ENCODE peak calls at places on chromosomes 4 and X, in nine cellular contexts. One of them, this sample, is unnamed.

GRCh38 chrX:16786791-16787735 is 797 bp downstream of the TXLNG start:
- DNase-seq in NK-92 treated with Interleukin-12 subunit alpha and Interleukin-12 subunit beta, amount 100 ng/mL, for 24 hours: peak; percentile 33
- DNase-seq in caudate nucleus: no peak
- DNase-seq in GM12865: peak; percentile 35
- DNase-seq in activated gamma-delta T cell: peak; percentile 38
- DNase-seq in GOT3: peak; percentile 16
- DNase-seq in activated naive CD4-positive, alpha-beta T cell: peak; percentile 5
- DNase-seq in T-cell: peak; percentile 26
- DNase-seq in CD8-positive, alpha-beta memory T cell: peak; percentile 19
- DNase-seq in this sample: no peak

GRCh38 chrX:7133036-7133412 is 14.5 kb upstream of the STS start:
- DNase-seq in GM12865: no peak
- DNase-seq in caudate nucleus: no peak
- DNase-seq in NK-92 treated with Interleukin-12 subunit alpha and Interleukin-12 subunit beta, amount 100 ng/mL, for 24 hours: no peak
- DNase-seq in activated gamma-delta T cell: no peak
- DNase-seq in activated naive CD4-positive, alpha-beta T cell: no peak
- DNase-seq in GOT3: no peak
- DNase-seq in T-cell: no peak
- DNase-seq in CD8-positive, alpha-beta memory T cell: no peak
- DNase-seq in this sample: no peak

GRCh38 chr4:139015948-139016451 is 419 bp downstream of the NOCT start:
- DNase-seq in NK-92 treated with Interleukin-12 subunit alpha and Interleukin-12 subunit beta, amount 100 ng/mL, for 24 hours: peak; percentile 58
- DNase-seq in caudate nucleus: peak; percentile 64
- DNase-seq in activated gamma-delta T cell: no peak
- DNase-seq in T-cell: peak; percentile 27
- DNase-seq in GOT3: no peak
- DNase-seq in GM12865: peak; percentile 73
- DNase-seq in CD8-positive, alpha-beta memory T cell: peak; percentile 17
- DNase-seq in activated naive CD4-positive, alpha-beta T cell: no peak
- DNase-seq in this sample: peak; percentile 13

GRCh38 chrX:44580466-44580865 is 37.8 kb upstream of the FUNDC1 start:
- DNase-seq in GM12865: no peak
- DNase-seq in CD8-positive, alpha-beta memory T cell: no peak
- DNase-seq in T-cell: no peak
- DNase-seq in activated naive CD4-positive, alpha-beta T cell: no peak
- DNase-seq in caudate nucleus: no peak
- DNase-seq in NK-92 treated with Interleukin-12 subunit alpha and Interleukin-12 subunit beta, amount 100 ng/mL, for 24 hours: no peak
- DNase-seq in GOT3: no peak
- DNase-seq in activated gamma-delta T cell: no peak
- DNase-seq in this sample: no peak

GRCh38 chr4:40283968-40284367 is 51.2 kb upstream of the CHRNA9 start:
- DNase-seq in activated naive CD4-positive, alpha-beta T cell: peak; percentile 5
- DNase-seq in CD8-positive, alpha-beta memory T cell: peak; percentile 59
- DNase-seq in GM12865: peak; percentile 46
- DNase-seq in GOT3: no peak
- DNase-seq in T-cell: peak; percentile 75
- DNase-seq in NK-92 treated with Interleukin-12 subunit alpha and Interleukin-12 subunit beta, amount 100 ng/mL, for 24 hours: no peak
- DNase-seq in caudate nucleus: no peak
- DNase-seq in activated gamma-delta T cell: no peak
- DNase-seq in this sample: no peak

GRCh38 chrX:16587776-16588175 is 62.2 kb upstream of the S100G start:
- DNase-seq in T-cell: no peak
- DNase-seq in activated naive CD4-positive, alpha-beta T cell: no peak
- DNase-seq in CD8-positive, alpha-beta memory T cell: no peak
- DNase-seq in caudate nucleus: no peak
- DNase-seq in activated gamma-delta T cell: no peak
- DNase-seq in GOT3: no peak
- DNase-seq in GM12865: no peak
- DNase-seq in NK-92 treated with Interleukin-12 subunit alpha and Interleukin-12 subunit beta, amount 100 ng/mL, for 24 hours: no peak
- DNase-seq in this sample: no peak

GRCh38 chr4:84938316-84938715 is 28.2 kb downstream of the WDFY3 start:
- DNase-seq in GM12865: no peak
- DNase-seq in CD8-positive, alpha-beta memory T cell: no peak
- DNase-seq in activated naive CD4-positive, alpha-beta T cell: no peak
- DNase-seq in activated gamma-delta T cell: no peak
- DNase-seq in caudate nucleus: no peak
- DNase-seq in GOT3: no peak
- DNase-seq in T-cell: no peak
- DNase-seq in NK-92 treated with Interleukin-12 subunit alpha and Interleukin-12 subunit beta, amount 100 ng/mL, for 24 hours: no peak
- DNase-seq in this sample: no peak

GRCh38 chr4:83535520-83535944 is 376 bp upstream of the GPAT3 start:
- DNase-seq in activated gamma-delta T cell: peak; percentile 11
- DNase-seq in activated naive CD4-positive, alpha-beta T cell: peak; percentile 2
- DNase-seq in NK-92 treated with Interleukin-12 subunit alpha and Interleukin-12 subunit beta, amount 100 ng/mL, for 24 hours: no peak
- DNase-seq in CD8-positive, alpha-beta memory T cell: peak; percentile 1
- DNase-seq in GOT3: peak; percentile 27
- DNase-seq in GM12865: peak; percentile 19
- DNase-seq in T-cell: no peak
- DNase-seq in caudate nucleus: peak; percentile 67
- DNase-seq in this sample: peak; percentile 34

GRCh38 chrX:41655631-41656030 is 33.1 kb upstream of the GPR34 start:
- DNase-seq in NK-92 treated with Interleukin-12 subunit alpha and Interleukin-12 subunit beta, amount 100 ng/mL, for 24 hours: no peak
- DNase-seq in T-cell: no peak
- DNase-seq in GM12865: no peak
- DNase-seq in GOT3: no peak
- DNase-seq in activated naive CD4-positive, alpha-beta T cell: no peak
- DNase-seq in CD8-positive, alpha-beta memory T cell: no peak
- DNase-seq in caudate nucleus: no peak
- DNase-seq in activated gamma-delta T cell: no peak
- DNase-seq in this sample: no peak

GRCh38 chr4:1219553-1219950 is 29.4 kb downstream of the CTBP1 start:
- DNase-seq in T-cell: no peak
- DNase-seq in activated gamma-delta T cell: no peak
- DNase-seq in GOT3: no peak
- DNase-seq in caudate nucleus: no peak
- DNase-seq in GM12865: no peak
- DNase-seq in NK-92 treated with Interleukin-12 subunit alpha and Interleukin-12 subunit beta, amount 100 ng/mL, for 24 hours: no peak
- DNase-seq in CD8-positive, alpha-beta memory T cell: no peak
- DNase-seq in activated naive CD4-positive, alpha-beta T cell: no peak
- DNase-seq in this sample: no peak

GRCh38 chrX:45505214-45505613 is 304.5 kb upstream of the DIPK2B start:
- DNase-seq in activated gamma-delta T cell: no peak
- DNase-seq in NK-92 treated with Interleukin-12 subunit alpha and Interleukin-12 subunit beta, amount 100 ng/mL, for 24 hours: no peak
- DNase-seq in CD8-positive, alpha-beta memory T cell: peak; percentile 1
- DNase-seq in activated naive CD4-positive, alpha-beta T cell: no peak
- DNase-seq in caudate nucleus: no peak
- DNase-seq in GM12865: no peak
- DNase-seq in GOT3: no peak
- DNase-seq in T-cell: no peak
- DNase-seq in this sample: no peak

GRCh38 chrX:83916525-83916924 is 55.6 kb downstream of the CYLC1 start:
- DNase-seq in activated gamma-delta T cell: no peak
- DNase-seq in activated naive CD4-positive, alpha-beta T cell: no peak
- DNase-seq in CD8-positive, alpha-beta memory T cell: no peak
- DNase-seq in T-cell: no peak
- DNase-seq in caudate nucleus: no peak
- DNase-seq in GM12865: no peak
- DNase-seq in NK-92 treated with Interleukin-12 subunit alpha and Interleukin-12 subunit beta, amount 100 ng/mL, for 24 hours: no peak
- DNase-seq in GOT3: no peak
- DNase-seq in this sample: no peak

This sample was measured in putamen.